ENCODE peak calls at places on chromosomes 7 and 10, in nine cellular contexts. M is NCI-H1417 treated with DMSO at 0.1 percent for 48 hours, C is choroid plexus epithelial cell, W is RWPE1, S is mesothelial cell of epicardium, N is HFFc6, Y is ELR, D is T-helper 9 cell, G is HEK293T. J is an unnamed sample.

GRCh38 chr7:117715784-117716445 is 157.3 kb downstream of the CTTNBP2 start:
- DNase-seq in M (no peak), C (peak), W (peak), S (no peak), N (peak), Y (peak), D (no peak), G (peak), J (peak)

GRCh38 chr10:98262571-98262970 is 5.4 kb downstream of the LOXL4 start:
- DNase-seq in M (no peak), C (peak), W (peak), S (no peak), N (peak), Y (peak), D (no peak), G (no peak), J (no peak)

GRCh38 chr10:557792-558328 is 131.6 kb downstream of the DIP2C start:
- DNase-seq in M (no peak), C (peak), W (no peak), S (no peak), N (peak), Y (peak), D (peak), G (peak), J (no peak)

GRCh38 chr7:112254709-112255387 is 48.4 kb downstream of the ZNF277 start:
- DNase-seq in M (no peak), C (no peak), W (no peak), S (no peak), N (no peak), Y (no peak), D (no peak), G (no peak), J (no peak)

GRCh38 chr10:55668326-55668922 is 692.6 kb downstream of the ZWINT start:
- DNase-seq in M (no peak), C (no peak), W (no peak), S (no peak), N (no peak), Y (no peak), D (no peak), G (peak), J (no peak)

GRCh38 chr10:6564367-6564766 is 15.7 kb downstream of the PRKCQ start:
- DNase-seq in M (no peak), C (no peak), W (no peak), S (no peak), N (no peak), Y (no peak), D (no peak), G (no peak), J (no peak)

GRCh38 chr7:122528879-122529481 is 169.9 kb downstream of the RNF133 start:
- DNase-seq in M (peak), C (peak), W (peak), S (no peak), N (peak), Y (peak), D (no peak), G (no peak), J (peak)

GRCh38 chr7:122137291-122138077 is 6.6 kb downstream of the AASS start:
- DNase-seq in M (no peak), C (peak), W (no peak), S (no peak), N (no peak), Y (peak), D (no peak), G (no peak), J (no peak)

GRCh38 chr7:54782829-54783228 is 23.8 kb upstream of the SEC61G start:
- DNase-seq in M (no peak), C (no peak), W (no peak), S (no peak), N (no peak), Y (no peak), D (no peak), G (no peak), J (no peak)

GRCh38 chr10:6726924-6727323 is 146.8 kb upstream of the PRKCQ start:
- DNase-seq in M (no peak), C (no peak), W (no peak), S (no peak), N (no peak), Y (no peak), D (no peak), G (no peak), J (no peak)

GRCh38 chr10:60230892-60231291 is 158.8 kb downstream of the ANK3 start:
- DNase-seq in M (no peak), C (peak), W (no peak), S (no peak), N (no peak), Y (no peak), D (no peak), G (no peak), J (no peak)

GRCh38 chr10:37734971-37735370 is 122.4 kb downstream of the ZNF248 start:
- DNase-seq in M (no peak), C (peak), W (peak), S (no peak), N (peak), Y (peak), D (no peak), G (no peak), J (no peak)

GRCh38 chr7:97075928-97076327 is 41.6 kb upstream of the SDHAF3 start:
- DNase-seq in M (no peak), C (no peak), W (no peak), S (no peak), N (no peak), Y (no peak), D (no peak), G (no peak), J (no peak)

GRCh38 chr7:4878336-4879335 is 4.9 kb downstream of the RADIL start:
- DNase-seq in M (no peak), C (no peak), W (no peak), S (no peak), N (no peak), Y (no peak), D (no peak), G (no peak), J (no peak)

GRCh38 chr10:107915277-107915634 is 750.8 kb upstream of the SORCS1 start:
- DNase-seq in M (no peak), C (peak), W (no peak), S (no peak), N (no peak), Y (no peak), D (no peak), G (no peak), J (no peak)

GRCh38 chr7:139999516-139999915 is 63.2 kb downstream of the PARP12 start:
- DNase-seq in M (no peak), C (no peak), W (no peak), S (no peak), N (no peak), Y (no peak), D (no peak), G (no peak), J (no peak)

GRCh38 chr10:90857635-90858488 is at the start of gene HTR7:
- DNase-seq in M (no peak), C (peak), W (peak), S (peak), N (peak), Y (peak), D (peak), G (peak), J (no peak)

GRCh38 chr10:92291921-92292860 is 1.2 kb downstream of the MARCHF5 start:
- DNase-seq in M (no peak), C (peak), W (peak), S (peak), N (peak), Y (peak), D (peak), G (peak), J (no peak)

GRCh38 chr10:114933588-114933987 is 4.4 kb upstream of the TRUB1 start:
- DNase-seq in M (no peak), C (peak), W (peak), S (no peak), N (no peak), Y (no peak), D (no peak), G (no peak), J (no peak)

GRCh38 chr7:40716052-40716451 is 581.2 kb downstream of the SUGCT start:
- DNase-seq in M (no peak), C (peak), W (no peak), S (no peak), N (no peak), Y (no peak), D (no peak), G (no peak), J (no peak)

GRCh38 chr10:72637398-72637857 is 11.5 kb upstream of the MICU1 start:
- DNase-seq in M (no peak), C (peak), W (peak), S (no peak), N (peak), Y (peak), D (no peak), G (no peak), J (no peak)

GRCh38 chr10:127535802-127536515 is 13.2 kb upstream of the NPS start:
- DNase-seq in M (no peak), C (no peak), W (no peak), S (no peak), N (no peak), Y (no peak), D (no peak), G (no peak), J (no peak)

GRCh38 chr10:96306516-96306915 is 2.3 kb downstream of the DNTT start:
- DNase-seq in M (no peak), C (no peak), W (no peak), S (no peak), N (no peak), Y (no peak), D (no peak), G (no peak), J (peak)

GRCh38 chr7:121428857-121429489 is 32.9 kb upstream of the FAM3C start:
- DNase-seq in M (no peak), C (peak), W (no peak), S (no peak), N (peak), Y (peak), D (no peak), G (no peak), J (no peak)

GRCh38 chr7:66013938-66014337 is 31.9 kb upstream of the GUSB start:
- DNase-seq in M (no peak), C (peak), W (peak), S (no peak), N (peak), Y (peak), D (no peak), G (peak), J (no peak)

GRCh38 chr7:2045559-2046405 is 187.0 kb downstream of the MAD1L1 start:
- DNase-seq in M (no peak), C (no peak), W (no peak), S (no peak), N (no peak), Y (no peak), D (no peak), G (no peak), J (no peak)

GRCh38 chr7:44415047-44415446 is 75.4 kb downstream of the NUDCD3 start:
- DNase-seq in M (no peak), C (peak), W (peak), S (no peak), N (peak), Y (peak), D (no peak), G (no peak), J (no peak)

GRCh38 chr10:133015321-133015720 is 72.4 kb upstream of the ADGRA1 start:
- DNase-seq in M (no peak), C (no peak), W (no peak), S (no peak), N (no peak), Y (no peak), D (no peak), G (no peak), J (no peak)

GRCh38 chr7:18087031-18087686 is 59.5 kb upstream of the PRPS1L1 start:
- DNase-seq in M (no peak), C (peak), W (no peak), S (peak), N (no peak), Y (peak), D (no peak), G (no peak), J (no peak)

GRCh38 chr10:79104264-79104954 is 35.6 kb downstream of the ZMIZ1 start:
- DNase-seq in M (no peak), C (peak), W (no peak), S (no peak), N (peak), Y (peak), D (no peak), G (no peak), J (no peak)

GRCh38 chr10:104013489-104013888 is 46.5 kb downstream of the SLK start:
- DNase-seq in M (no peak), C (no peak), W (no peak), S (no peak), N (no peak), Y (no peak), D (no peak), G (no peak), J (no peak)

GRCh38 chr7:946256-946996 is 8.1 kb downstream of the ADAP1 start:
- DNase-seq in M (no peak), C (no peak), W (no peak), S (no peak), N (no peak), Y (no peak), D (no peak), G (no peak), J (no peak)

GRCh38 chr10:5073659-5074058 is 20.6 kb upstream of the AKR1C3 start:
- DNase-seq in M (no peak), C (no peak), W (no peak), S (no peak), N (no peak), Y (no peak), D (no peak), G (no peak), J (no peak)

GRCh38 chr10:127910464-127910770 is 3.5 kb downstream of the PTPRE start:
- DNase-seq in M (no peak), C (peak), W (no peak), S (no peak), N (no peak), Y (no peak), D (no peak), G (no peak), J (no peak)

GRCh38 chr10:24382596-24382978 is 173.6 kb downstream of the KIAA1217 start:
- DNase-seq in M (no peak), C (no peak), W (no peak), S (no peak), N (no peak), Y (no peak), D (no peak), G (no peak), J (no peak)

GRCh38 chr7:110557136-110557535 is 533.8 kb upstream of the LRRN3 start:
- DNase-seq in M (no peak), C (no peak), W (peak), S (no peak), N (no peak), Y (no peak), D (no peak), G (no peak), J (no peak)

GRCh38 chr7:497946-498655 is 21.5 kb downstream of the PDGFA start:
- DNase-seq in M (no peak), C (no peak), W (no peak), S (no peak), N (no peak), Y (no peak), D (no peak), G (no peak), J (no peak)

GRCh38 chr10:4902571-4903011 is 60.6 kb upstream of the AKR1C1 start:
- DNase-seq in M (no peak), C (peak), W (no peak), S (no peak), N (no peak), Y (no peak), D (no peak), G (no peak), J (no peak)

J was measured in NCI-H2081 treated with DMSO at 0.1 percent for 48 hours.